ENCODE peak calls at places on chromosomes 13 and 19, in four cellular contexts. M is CD8-positive, alpha-beta memory T cell; E is activated CD4-positive, CD25-positive, alpha-beta regulatory T cell; I is iPS-NIHi11. Y is an unnamed sample.

GRCh38 chr19:58182577-58182988 is 278 bp upstream of the ZNF274 start:
- DNase-seq in I (no peak), M (peak), E (peak), Y (no peak)

GRCh38 chr13:39510296-39510695 is 92.7 kb downstream of the LHFPL6 start:
- DNase-seq in M (no peak), I (peak), E (no peak), Y (peak)

GRCh38 chr19:33447336-33448158 is 74.0 kb downstream of the CEBPG start:
- DNase-seq in E (no peak), M (no peak), I (no peak), Y (no peak)

GRCh38 chr13:83825676-83826075 is 56.6 kb downstream of the SLITRK1 start:
- DNase-seq in M (no peak), E (no peak), I (no peak), Y (no peak)

GRCh38 chr13:73544175-73544574 is 485.4 kb downstream of the KLF5 start:
- DNase-seq in I (no peak), M (no peak), E (no peak), Y (no peak)

GRCh38 chr13:48333976-48334375 is 30.4 kb downstream of the RB1 start:
- DNase-seq in E (no peak), M (no peak), I (no peak), Y (no peak)

GRCh38 chr13:65292488-65292901 is 1937.6 kb downstream of the PCDH9 start:
- DNase-seq in I (no peak), M (no peak), E (no peak), Y (no peak)

GRCh38 chr19:3243851-3244700 is 19.6 kb downstream of the CELF5 start:
- DNase-seq in I (peak), M (no peak), E (peak), Y (no peak)

GRCh38 chr19:45440873-45441654 is 17.3 kb upstream of the ERCC1 start:
- DNase-seq in I (peak), E (no peak), M (no peak), Y (no peak)

GRCh38 chr19:13788991-13789390 is 6.3 kb upstream of the ZSWIM4 start:
- DNase-seq in I (no peak), E (no peak), M (peak), Y (no peak)

GRCh38 chr19:37361994-37362393 is 8.9 kb upstream of the ZNF527 start:
- DNase-seq in I (no peak), E (no peak), M (no peak), Y (no peak)

GRCh38 chr13:46295531-46296464 is 84.1 kb downstream of the LRRC63 start:
- DNase-seq in I (no peak), M (peak), E (no peak), Y (no peak)

GRCh38 chr19:48085904-48086864 is 24.4 kb downstream of the PLA2G4C start:
- DNase-seq in M (no peak), E (no peak), I (peak), Y (no peak)

GRCh38 chr19:32649751-32650150 is 25.2 kb downstream of the ANKRD27 start:
- DNase-seq in M (no peak), E (no peak), I (no peak), Y (no peak)

GRCh38 chr13:71242191-71242590 is 624.8 kb downstream of the DACH1 start:
- DNase-seq in M (no peak), I (peak), E (no peak), Y (peak)

GRCh38 chr13:99922631-99923404 is 48.7 kb downstream of the ZIC5 start:
- DNase-seq in E (no peak), M (no peak), I (peak), Y (peak)

GRCh38 chr19:50051964-50052363 is 26.2 kb downstream of the ZNF473 start:
- DNase-seq in M (no peak), E (no peak), I (no peak), Y (no peak)

GRCh38 chr19:40776364-40776763 is 1.0 kb downstream of the MIA start:
- DNase-seq in M (no peak), I (no peak), E (no peak), Y (no peak)

GRCh38 chr13:112692104-112692503 is 2.3 kb downstream of the ATP11A start:
- DNase-seq in E (no peak), I (no peak), M (no peak), Y (no peak)

GRCh38 chr19:5903054-5903501 is 512 bp downstream of the NDUFA11 start:
- DNase-seq in M (no peak), E (no peak), I (no peak), Y (no peak)

GRCh38 chr13:110869805-110870706 is 44.8 kb downstream of the ANKRD10 start:
- DNase-seq in E (no peak), M (no peak), I (peak), Y (no peak)

GRCh38 chr19:16477311-16477710 is 5.5 kb upstream of the EPS15L1 start:
- DNase-seq in I (no peak), M (no peak), E (no peak), Y (no peak)

GRCh38 chr19:13621413-13621812 is 115.1 kb upstream of the CACNA1A start:
- DNase-seq in M (no peak), E (peak), I (peak), Y (no peak)

GRCh38 chr19:45352062-45352461 is 11.5 kb downstream of the KLC3 start:
- DNase-seq in E (no peak), I (peak), M (no peak), Y (no peak)

GRCh38 chr19:2059422-2060201 is 8.6 kb upstream of the MKNK2 start:
- DNase-seq in M (no peak), I (no peak), E (no peak), Y (no peak)

GRCh38 chr19:50334741-50335421 is 5.7 kb upstream of the KCNC3 start:
- DNase-seq in M (no peak), E (no peak), I (no peak), Y (no peak)

GRCh38 chr13:112664501-112665203 is 25.2 kb upstream of the ATP11A start:
- DNase-seq in E (no peak), I (no peak), M (no peak), Y (no peak)

GRCh38 chr13:112246731-112247470 is 129.3 kb upstream of the SPACA7 start:
- DNase-seq in M (no peak), I (no peak), E (no peak), Y (no peak)

GRCh38 chr19:38739440-38740251 is 4.6 kb downstream of the CAPN12 start:
- DNase-seq in I (peak), M (no peak), E (no peak), Y (no peak)

GRCh38 chr19:42113641-42114348 is 18.5 kb downstream of the POU2F2 start:
- DNase-seq in M (no peak), I (peak), E (no peak), Y (peak)

GRCh38 chr19:9251236-9251635 is 506 bp downstream of the OR7E24 start:
- DNase-seq in I (no peak), E (no peak), M (no peak), Y (no peak)

GRCh38 chr13:26538363-26539317 is 18.8 kb upstream of the WASF3 start:
- DNase-seq in M (no peak), E (no peak), I (no peak), Y (no peak)

GRCh38 chr19:3506384-3507340 is 551 bp downstream of the FZR1 start:
- DNase-seq in E (no peak), M (peak), I (no peak), Y (no peak)

GRCh38 chr13:103815619-103816018 is 749.4 kb upstream of the SLC10A2 start:
- DNase-seq in M (no peak), I (no peak), E (no peak), Y (no peak)

GRCh38 chr13:39512687-39513086 is 90.3 kb downstream of the LHFPL6 start:
- DNase-seq in E (no peak), I (no peak), M (no peak), Y (no peak)

GRCh38 chr19:35502751-35503150 is 10.7 kb downstream of the DMKN start:
- DNase-seq in E (no peak), I (no peak), M (no peak), Y (no peak)

GRCh38 chr19:52286256-52286655 is 10.7 kb upstream of the ZNF480 start:
- DNase-seq in M (no peak), E (no peak), I (no peak), Y (no peak)